ENCODE peak calls at places on chromosomes 13 and 19, in ten cellular contexts. X, U, A, N, H, J, F, T, C and V are unnamed samples.

GRCh38 chr19:532578-533484 is 1.3 kb downstream of the CDC34 start:
- DNase-seq in X (peak), A (no peak), H (peak), J (peak), F (peak), N (no peak), C (peak), U (peak), T (peak), V (peak)

GRCh38 chr19:275958-276646 is 15.1 kb downstream of the PLPP2 start:
- DNase-seq in H (no peak), F (no peak), A (no peak), U (no peak), N (no peak), T (no peak), J (no peak), X (no peak), C (no peak), V (no peak)

GRCh38 chr13:75537401-75538365 is at the start of gene COMMD6:
- DNase-seq in A (peak), H (peak), F (peak), N (peak), U (peak), J (peak), X (peak), T (peak), C (peak), V (peak)

GRCh38 chr13:35917252-35917941 is 213.8 kb downstream of the DCLK1 start:
- DNase-seq in T (peak), F (no peak), X (peak), A (no peak), N (no peak), C (no peak), U (no peak), H (peak), J (no peak), V (no peak)

GRCh38 chr13:113157206-113157928 is 1.1 kb upstream of the PROZ start:
- DNase-seq in U (no peak), A (no peak), F (no peak), T (peak), N (no peak), C (no peak), X (no peak), H (no peak), J (no peak), V (no peak)

GRCh38 chr13:25727250-25727649 is 324.6 kb downstream of the SHISA2 start:
- DNase-seq in C (peak), J (no peak), X (no peak), H (no peak), U (peak), F (no peak), T (no peak), N (no peak), A (no peak), V (peak)

GRCh38 chr13:111654531-111654930 is 334.1 kb downstream of the TEX29 start:
- DNase-seq in C (no peak), F (no peak), T (no peak), N (no peak), X (no peak), H (no peak), U (no peak), A (no peak), J (no peak), V (no peak)

GRCh38 chr19:11278670-11279069 is 16.3 kb upstream of the DOCK6 start:
- DNase-seq in N (no peak), U (no peak), A (no peak), H (no peak), T (peak), F (no peak), J (no peak), X (no peak), C (no peak), V (no peak)

GRCh38 chr19:15292847-15293582 is 39.3 kb downstream of the BRD4 start:
- DNase-seq in F (no peak), N (no peak), A (no peak), J (no peak), T (peak), C (no peak), H (no peak), U (no peak), X (no peak), V (no peak)

GRCh38 chr19:19402656-19403372 is 2.7 kb upstream of the GATAD2A start:
- DNase-seq in X (no peak), F (no peak), U (no peak), N (no peak), A (no peak), H (no peak), T (peak), C (no peak), J (no peak), V (no peak)

GRCh38 chr13:76764429-76764828 is 121.8 kb downstream of the KCTD12 start:
- DNase-seq in H (peak), F (no peak), C (no peak), U (no peak), N (no peak), X (no peak), A (no peak), T (peak), J (no peak), V (no peak)

GRCh38 chr19:19404879-19405860 is at the start of gene GATAD2A:
- DNase-seq in U (peak), H (peak), A (peak), C (peak), F (peak), X (peak), J (peak), T (peak), N (peak), V (peak)